ENCODE peak calls at places on chromosome 5, in ten cellular contexts. F, Z, S, Y, I, A, Q, D, H and X are unnamed samples.

GRCh38 chr5:69170969-69171368 is 4.0 kb downstream of the CCNB1 start:
- DNase-seq in S (no peak), F (no peak), Y (no peak), I (no peak), A (no peak), D (no peak), Z (no peak), H (no peak), Q (no peak), X (no peak)

GRCh38 chr5:119304439-119304838 is 51.4 kb upstream of the TNFAIP8 start:
- DNase-seq in Z (no peak), I (no peak), H (no peak), S (no peak), F (no peak), A (no peak), Y (no peak), D (no peak), Q (no peak), X (peak)

GRCh38 chr5:65247594-65247993 is 234.1 kb downstream of the ADAMTS6 start:
- DNase-seq in F (no peak), Q (no peak), D (no peak), Y (no peak), Z (no peak), S (no peak), A (no peak), I (no peak), H (no peak), X (no peak)

GRCh38 chr5:32814620-32815019 is 103.5 kb downstream of the NPR3 start:
- DNase-seq in Q (no peak), Y (no peak), Z (no peak), I (no peak), S (no peak), H (no peak), A (no peak), D (no peak), F (no peak), X (peak)

GRCh38 chr5:41625571-41625970 is 115.2 kb upstream of the PLCXD3 start:
- DNase-seq in Q (no peak), A (no peak), H (no peak), F (no peak), I (no peak), S (no peak), Y (no peak), D (no peak), Z (no peak), X (no peak)

GRCh38 chr5:5298841-5299543 is 123.5 kb upstream of the ICE1 start:
- DNase-seq in Q (no peak), F (no peak), H (no peak), D (no peak), Z (no peak), S (no peak), I (no peak), Y (no peak), A (no peak), X (no peak)

GRCh38 chr5:179297486-179298180 is 47.6 kb downstream of the ADAMTS2 start:
- DNase-seq in Q (no peak), S (no peak), F (no peak), I (no peak), H (no peak), Y (no peak), D (no peak), A (no peak), Z (no peak), X (no peak)

GRCh38 chr5:68141494-68141893 is 74.1 kb upstream of the PIK3R1 start:
- DNase-seq in A (peak), F (no peak), Y (no peak), S (no peak), Q (no peak), I (no peak), H (no peak), Z (no peak), D (no peak), X (peak)

GRCh38 chr5:157312492-157312891 is 46.6 kb downstream of the CYFIP2 start:
- DNase-seq in Q (peak), F (peak), I (peak), D (no peak), H (no peak), Z (peak), S (peak), A (peak), Y (no peak), X (peak)

GRCh38 chr5:20445326-20445860 is 457.4 kb upstream of the CDH18 start:
- DNase-seq in S (no peak), F (no peak), Y (no peak), Q (no peak), D (no peak), A (no peak), I (no peak), H (no peak), Z (no peak), X (no peak)

GRCh38 chr5:163912023-163912422 is 406.6 kb downstream of the MAT2B start:
- DNase-seq in A (no peak), D (no peak), F (no peak), H (no peak), Y (no peak), Z (no peak), I (no peak), S (no peak), Q (no peak), X (no peak)

GRCh38 chr5:42785756-42786155 is 25.9 kb downstream of the SELENOP start:
- DNase-seq in Q (no peak), I (no peak), F (no peak), D (no peak), Z (no peak), Y (no peak), A (no peak), S (no peak), H (no peak), X (no peak)

GRCh38 chr5:61330879-61331406 is 1.1 kb upstream of the ZSWIM6 start:
- DNase-seq in D (peak), Z (peak), A (peak), H (peak), I (peak), Q (peak), S (peak), Y (no peak), F (peak), X (peak)